ENCODE peak calls at places on chromosome 1, in ten cellular contexts. X, D, H, L, M, T, W, B, Y and I are unnamed samples.

GRCh38 chr1:245960171-245960570 is 546.9 kb downstream of the SMYD3 start:
- DNase-seq in X (no peak), D (no peak), H (no peak), L (no peak), M (no peak), T (no peak), W (no peak), B (no peak), Y (no peak), I (no peak)

GRCh38 chr1:36136535-36136934 is 11.5 kb upstream of the COL8A2 start:
- DNase-seq in X (no peak), D (no peak), H (peak; percentile 84), L (no peak), M (no peak), T (no peak), W (no peak), B (no peak), Y (no peak), I (no peak)

GRCh38 chr1:14666376-14666775 is 67.9 kb downstream of the KAZN start:
- DNase-seq in X (no peak), D (no peak), H (no peak), L (no peak), M (no peak), T (no peak), W (no peak), B (no peak), Y (no peak), I (no peak)

GRCh38 chr1:111222308-111223125 is 5.0 kb upstream of the CHI3L2 start:
- DNase-seq in X (peak; percentile 53), D (peak; percentile 63), H (no peak), L (peak; percentile 95), M (peak; percentile 72), T (peak; percentile 48), W (peak; percentile 73), B (peak; percentile 52), Y (peak; percentile 83), I (peak; percentile 74)

GRCh38 chr1:161482610-161483009 is 22.6 kb upstream of the FCGR2A start:
- DNase-seq in X (no peak), D (no peak), H (no peak), L (no peak), M (no peak), T (no peak), W (no peak), B (no peak), Y (no peak), I (no peak)

GRCh38 chr1:59026472-59026948 is 242.7 kb upstream of the JUN start:
- DNase-seq in X (no peak), D (no peak), H (peak; percentile 11), L (no peak), M (peak; percentile 46), T (no peak), W (no peak), B (no peak), Y (no peak), I (no peak)

GRCh38 chr1:88472283-88472682 is 211.8 kb upstream of the PKN2 start:
- DNase-seq in X (no peak), D (no peak), H (no peak), L (no peak), M (no peak), T (no peak), W (no peak), B (no peak), Y (no peak), I (peak; percentile 93)

GRCh38 chr1:229693124-229693523 is 67.1 kb downstream of the URB2 start:
- DNase-seq in X (no peak), D (no peak), H (no peak), L (no peak), M (no peak), T (no peak), W (no peak), B (no peak), Y (no peak), I (no peak)